ENCODE peak calls at places on chromosomes 6 and 20, in eight cellular contexts. One of them, this sample, is unnamed.

GRCh38 chr6:16184129-16184528 is 54.3 kb upstream of the GMPR start:
- DNase-seq in NCI-H510A: no peak
- DNase-seq in hepatocyte: peak
- DNase-seq in effector CD8-positive, alpha-beta T cell: no peak
- DNase-seq in RWPE2: no peak
- DNase-seq in heart left ventricle: no peak
- DNase-seq in NCI-H526 treated with DMSO at 0.1 percent for 48 hours: peak
- DNase-seq in EL: peak
- DNase-seq in this sample: peak

GRCh38 chr20:21033817-21034216 is 72.3 kb downstream of the LINC00237 start:
- DNase-seq in hepatocyte: no peak
- DNase-seq in EL: no peak
- DNase-seq in NCI-H510A: no peak
- DNase-seq in heart left ventricle: no peak
- DNase-seq in RWPE2: no peak
- DNase-seq in NCI-H526 treated with DMSO at 0.1 percent for 48 hours: no peak
- DNase-seq in effector CD8-positive, alpha-beta T cell: no peak
- DNase-seq in this sample: no peak

GRCh38 chr6:138533667-138534066 is 34.4 kb upstream of the NHSL1 start:
- DNase-seq in hepatocyte: no peak
- DNase-seq in RWPE2: no peak
- DNase-seq in NCI-H510A: no peak
- DNase-seq in NCI-H526 treated with DMSO at 0.1 percent for 48 hours: no peak
- DNase-seq in heart left ventricle: no peak
- DNase-seq in effector CD8-positive, alpha-beta T cell: no peak
- DNase-seq in EL: no peak
- DNase-seq in this sample: no peak

GRCh38 chr6:70668499-70668812 is 773 bp downstream of the SMAP1 start:
- DNase-seq in NCI-H510A: peak
- DNase-seq in hepatocyte: no peak
- DNase-seq in EL: peak
- DNase-seq in NCI-H526 treated with DMSO at 0.1 percent for 48 hours: peak
- DNase-seq in heart left ventricle: no peak
- DNase-seq in effector CD8-positive, alpha-beta T cell: peak
- DNase-seq in RWPE2: no peak
- DNase-seq in this sample: no peak

GRCh38 chr6:79813854-79814477 is 133.4 kb downstream of the ELOVL4 start:
- DNase-seq in RWPE2: no peak
- DNase-seq in EL: peak
- DNase-seq in effector CD8-positive, alpha-beta T cell: peak
- DNase-seq in hepatocyte: peak
- DNase-seq in NCI-H526 treated with DMSO at 0.1 percent for 48 hours: peak
- DNase-seq in heart left ventricle: peak
- DNase-seq in NCI-H510A: no peak
- DNase-seq in this sample: peak

GRCh38 chr6:45661667-45662066 is 283.9 kb upstream of the SUPT3H start:
- DNase-seq in heart left ventricle: no peak
- DNase-seq in NCI-H526 treated with DMSO at 0.1 percent for 48 hours: no peak
- DNase-seq in hepatocyte: no peak
- DNase-seq in RWPE2: no peak
- DNase-seq in EL: peak
- DNase-seq in effector CD8-positive, alpha-beta T cell: no peak
- DNase-seq in NCI-H510A: peak
- DNase-seq in this sample: peak

GRCh38 chr6:26284537-26285142 is 80.4 kb upstream of the BTN3A2 start:
- DNase-seq in RWPE2: no peak
- DNase-seq in effector CD8-positive, alpha-beta T cell: peak
- DNase-seq in NCI-H526 treated with DMSO at 0.1 percent for 48 hours: peak
- DNase-seq in NCI-H510A: peak
- DNase-seq in EL: peak
- DNase-seq in hepatocyte: peak
- DNase-seq in heart left ventricle: peak
- DNase-seq in this sample: peak

GRCh38 chr6:148203970-148204369 is 138.7 kb upstream of the SASH1 start:
- DNase-seq in EL: peak
- DNase-seq in heart left ventricle: peak
- DNase-seq in hepatocyte: no peak
- DNase-seq in NCI-H510A: peak
- DNase-seq in NCI-H526 treated with DMSO at 0.1 percent for 48 hours: peak
- DNase-seq in effector CD8-positive, alpha-beta T cell: peak
- DNase-seq in RWPE2: no peak
- DNase-seq in this sample: no peak

GRCh38 chr6:74925683-74926082 is 280.2 kb downstream of the COL12A1 start:
- DNase-seq in RWPE2: no peak
- DNase-seq in hepatocyte: no peak
- DNase-seq in EL: no peak
- DNase-seq in heart left ventricle: no peak
- DNase-seq in NCI-H510A: no peak
- DNase-seq in NCI-H526 treated with DMSO at 0.1 percent for 48 hours: no peak
- DNase-seq in effector CD8-positive, alpha-beta T cell: no peak
- DNase-seq in this sample: no peak

This sample was measured in left kidney.